ENCODE peak calls at places on chromosomes 5 and 9, in ten cellular contexts. T is uterus; F is Peyer's patch; S is endodermal cell; V is left ventricle myocardium inferior; L is CD4-positive, alpha-beta T cell; N is lung; J is psoas muscle; Z is transverse colon; H is H9. K is an unnamed sample.

GRCh38 chr5:110376281-110376916 is 350.1 kb downstream of the TMEM232 start:
- DNase-seq in Z (no peak), T (no peak), S (no peak), J (no peak), L (no peak), N (no peak), H (no peak), F (no peak), V (no peak), K (no peak)

GRCh38 chr5:138601444-138601843 is 26.2 kb upstream of the HSPA9 start:
- DNase-seq in S (no peak), J (no peak), N (peak; percentile 42), H (no peak), F (no peak), L (no peak), V (no peak), Z (peak; percentile 10), T (no peak), K (no peak)

GRCh38 chr5:73440262-73440661 is 8.3 kb downstream of the FOXD1 start:
- DNase-seq in T (no peak), F (no peak), H (no peak), S (no peak), V (no peak), J (no peak), N (no peak), L (no peak), Z (no peak), K (no peak)

GRCh38 chr5:86526811-86527348 is 90.9 kb upstream of the COX7C start:
- DNase-seq in F (peak; percentile 72), T (no peak), J (no peak), Z (no peak), V (no peak), H (no peak), L (no peak), N (no peak), S (no peak), K (no peak)

GRCh38 chr5:78291687-78292086 is 2.8 kb downstream of the AP3B1 start:
- DNase-seq in N (no peak), H (no peak), Z (no peak), T (no peak), F (no peak), V (no peak), J (no peak), S (no peak), L (no peak), K (no peak)

GRCh38 chr5:98827161-98827560 is 53.7 kb downstream of the RGMB start:
- DNase-seq in H (no peak), F (no peak), L (no peak), N (no peak), V (no peak), T (no peak), S (no peak), Z (no peak), J (no peak), K (peak; percentile 14)

GRCh38 chr9:119974026-119974425 is 604.8 kb upstream of the BRINP1 start:
- DNase-seq in S (no peak), T (no peak), Z (no peak), N (no peak), V (no peak), J (no peak), H (no peak), L (no peak), F (no peak), K (no peak)

GRCh38 chr5:145495741-145496140 is 339.4 kb downstream of the PRELID2 start:
- DNase-seq in N (no peak), H (no peak), T (no peak), J (no peak), V (no peak), S (no peak), Z (no peak), L (no peak), F (no peak), K (no peak)

DNA sequence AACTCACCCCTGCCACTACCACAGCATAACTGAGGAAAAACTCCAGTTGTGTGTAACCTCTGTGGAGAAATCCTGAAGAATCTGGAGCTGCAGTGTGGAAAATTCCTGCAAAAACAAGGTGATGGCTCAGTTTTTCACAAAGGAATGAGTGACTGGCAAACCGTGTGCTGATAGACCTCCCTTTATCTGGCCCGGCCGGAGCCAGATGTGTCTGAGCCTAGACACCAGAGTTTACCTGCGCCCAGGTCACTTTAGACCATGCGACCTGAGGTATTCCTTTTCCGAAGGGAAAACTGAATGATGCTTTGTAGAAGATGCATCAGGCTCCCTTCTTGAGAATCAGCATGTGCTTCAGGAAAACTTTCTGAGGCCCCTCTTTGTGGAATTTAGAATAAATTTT is 16.2 kb downstream of the SLC25A48 start:
- DNase-seq in F (no peak), N (no peak), J (no peak), V (no peak), T (no peak), S (peak; percentile 20), H (no peak), L (no peak), Z (no peak), K (no peak)
- H3K27ac ChIP-seq in F (no peak overlapping the region), N (no peak overlapping the region), J (no peak overlapping the region), V (no peak overlapping the region), T (no peak overlapping the region), S (no peak overlapping the region), H (no peak overlapping the region), L (no peak overlapping the region), Z (no peak overlapping the region), K (no peak overlapping the region)

DNA sequence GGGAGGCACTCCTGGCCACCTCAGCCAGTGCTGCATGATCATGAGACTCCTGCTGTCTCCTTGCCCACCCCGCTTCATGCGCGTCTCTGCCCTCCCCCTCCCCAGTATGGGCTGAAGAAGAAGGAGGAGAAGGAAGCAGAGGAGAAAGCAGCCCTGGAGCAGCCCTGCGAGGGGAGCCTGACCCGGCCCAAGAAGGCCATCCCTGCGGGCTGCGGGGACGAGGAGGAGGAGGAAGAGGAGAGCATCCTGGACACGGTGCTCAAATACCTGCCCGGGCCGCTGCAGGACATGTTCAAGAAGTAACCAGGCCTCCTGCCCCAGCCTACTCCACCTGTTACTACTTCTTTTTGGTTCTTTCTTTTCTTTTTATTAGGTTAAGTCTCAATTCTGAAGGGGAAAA is 8.4 kb downstream of the CPLX2 start:
- DNase-seq in V (no peak), H (no peak), S (no peak), F (no peak), Z (no peak), J (no peak), L (no peak), T (no peak), N (no peak), K (no peak)
- H3K27ac ChIP-seq in V (no peak overlapping the region), H (no peak overlapping the region), S (no peak overlapping the region), F (no peak overlapping the region), Z (no peak overlapping the region), J (no peak overlapping the region), L (no peak overlapping the region), T (no peak overlapping the region), N (no peak overlapping the region), K (no peak overlapping the region)

GRCh38 chr5:67475489-67475888 is 278.9 kb upstream of the CD180 start:
- DNase-seq in L (no peak), H (no peak), V (no peak), F (no peak), N (no peak), T (no peak), S (no peak), J (no peak), Z (no peak), K (no peak)

GRCh38 chr5:67476995-67477394 is 280.4 kb upstream of the CD180 start:
- DNase-seq in J (no peak), V (no peak), T (no peak), L (no peak), H (no peak), S (no peak), F (no peak), N (no peak), Z (no peak), K (no peak)

GRCh38 chr5:67478337-67478736 is 281.7 kb upstream of the CD180 start:
- DNase-seq in S (no peak), J (no peak), N (no peak), V (no peak), T (no peak), F (no peak), Z (no peak), L (no peak), H (no peak), K (no peak)

GRCh38 chr5:67474597-67475238 is 278.1 kb upstream of the CD180 start:
- DNase-seq in H (no peak), N (no peak), V (no peak), Z (no peak), L (no peak), F (no peak), S (no peak), J (no peak), T (no peak), K (no peak)

DNA sequence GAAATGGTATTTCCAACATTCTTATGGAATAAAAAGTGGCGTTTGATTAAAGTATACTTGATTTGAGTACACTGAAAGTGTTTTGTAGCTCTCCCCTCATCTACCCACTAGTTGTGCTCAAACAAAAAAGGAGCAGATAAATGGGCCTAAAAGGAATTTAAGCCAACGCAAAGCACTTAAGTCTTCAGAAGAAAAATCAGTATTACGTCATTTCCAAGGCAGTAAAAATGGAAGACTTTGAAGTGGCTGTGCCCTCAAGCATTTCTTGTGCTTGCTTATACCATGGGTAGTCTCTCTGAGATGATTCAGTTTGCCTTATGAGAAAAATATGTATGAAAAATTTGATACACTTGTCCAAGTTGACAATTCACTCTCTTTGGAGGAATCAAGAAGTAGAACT is 279.9 kb upstream of the CD180 start:
- DNase-seq in Z (no peak), J (no peak), F (no peak), H (no peak), L (no peak), T (no peak), N (no peak), S (no peak), V (no peak), K (no peak)
- H3K27ac ChIP-seq in Z (peak overlapping the region; percentile 63), J (peak overlapping the region; percentile 88), F (no peak overlapping the region), H (no peak overlapping the region), L (no peak overlapping the region), T (no peak overlapping the region), N (no peak overlapping the region), S (no peak overlapping the region), V (no peak overlapping the region), K (no peak overlapping the region)

GRCh38 chr9:104805441-104805840 is 41.5 kb downstream of the NIPSNAP3B start:
- DNase-seq in V (no peak), Z (no peak), L (no peak), F (no peak), T (no peak), H (no peak), J (no peak), N (no peak), S (no peak), K (no peak)

GRCh38 chr9:104808030-104808614 is 44.2 kb downstream of the NIPSNAP3B start:
- DNase-seq in T (peak; percentile 23), V (no peak), F (no peak), J (peak; percentile 22), L (no peak), Z (no peak), N (no peak), H (peak; percentile 38), S (peak; percentile 79), K (no peak)

GRCh38 chr9:104815851-104816565 is 52.1 kb downstream of the NIPSNAP3B start:
- DNase-seq in Z (no peak), F (no peak), N (no peak), L (no peak), T (no peak), J (no peak), S (no peak), H (no peak), V (no peak), K (no peak)

DNA sequence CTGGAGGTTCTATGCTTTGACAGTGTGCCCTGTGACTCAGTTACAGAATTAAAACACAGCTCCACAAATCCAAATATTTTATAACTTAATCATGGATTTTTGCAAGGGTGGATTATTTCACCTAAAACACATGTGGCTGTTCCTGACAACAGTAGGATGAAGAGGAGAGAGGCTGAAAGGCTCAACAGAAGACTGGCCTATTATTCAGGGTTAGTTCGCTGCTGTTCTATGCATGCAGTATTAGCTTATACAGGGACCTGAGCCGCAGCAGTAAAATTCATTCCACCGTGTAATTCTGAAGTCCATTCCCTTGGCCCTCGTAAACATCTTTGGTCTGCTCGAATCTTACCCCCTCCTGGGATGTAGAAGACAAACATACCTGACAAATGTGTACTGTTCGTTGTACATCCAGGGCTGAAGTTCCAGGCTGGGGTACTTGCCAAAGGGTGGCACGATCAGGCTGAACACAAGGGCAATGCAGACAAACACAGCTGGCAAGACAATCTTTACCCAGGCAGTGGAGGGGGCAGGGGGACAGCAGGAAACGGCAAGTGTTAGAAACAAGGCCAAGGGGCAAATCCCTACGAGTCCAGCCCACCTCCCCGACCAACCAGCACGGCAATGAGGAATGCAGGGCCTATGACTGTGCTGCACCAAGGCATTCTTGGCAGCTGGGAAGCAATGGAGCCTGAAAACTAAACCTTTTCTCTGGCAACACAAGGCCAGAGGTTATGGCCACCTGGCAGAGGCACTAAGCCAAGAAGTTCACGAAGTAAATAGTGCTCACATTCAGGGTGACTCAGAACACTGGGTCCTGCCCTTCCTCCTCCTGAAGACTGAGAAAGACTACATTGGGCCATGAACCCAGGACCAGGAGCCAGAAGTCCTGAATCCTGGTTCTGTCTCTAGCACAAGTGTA is 46.8 kb downstream of the NIPSNAP3B start:
- DNase-seq in J (peak; percentile 34), F (no peak), N (no peak), S (peak; percentile 65), Z (peak; percentile 47), V (no peak), T (no peak), L (no peak), H (no peak), K (no peak)
- H3K27ac ChIP-seq in J (peak overlapping the region; percentile 83), F (no peak overlapping the region), N (no peak overlapping the region), S (no peak overlapping the region), Z (peak overlapping the region; percentile 40), V (peak overlapping the region; percentile 48), T (no peak overlapping the region), L (no peak overlapping the region), H (no peak overlapping the region), K (no peak overlapping the region)